ENCODE peak calls at places on chromosome 2, in nine cellular contexts. J is adipocyte; N is ELR; C is brain pericyte; Z is CD8-positive, alpha-beta T cell; D is endothelial cell of umbilical vein; T is stimulated activated CD4-positive, alpha-beta T cell treated with anti-CD3 and anti-CD28 coated beads, Interleukin-4, amount 100 ng/mL, for 4 hours; K is NCI-H345; A is NK-92 treated with Interleukin-12 subunit alpha and Interleukin-12 subunit beta, amount 100 ng/mL, for 24 hours. M is an unnamed sample.

GRCh38 chr2:217741381-217741955 is 261.3 kb downstream of the TNS1 start:
- DNase-seq in T (no peak), C (no peak), K (no peak), Z (no peak), J (no peak), N (no peak), A (no peak), D (no peak), M (no peak)

GRCh38 chr2:204452464-204453023 is 92.7 kb upstream of the PARD3B start:
- DNase-seq in J (peak), Z (no peak), C (peak), N (peak), D (peak), T (no peak), A (no peak), K (peak), M (no peak)

GRCh38 chr2:37527362-37527761 is 144.1 kb downstream of the CDC42EP3 start:
- DNase-seq in K (peak), J (no peak), Z (no peak), C (no peak), T (no peak), D (no peak), N (no peak), A (no peak), M (no peak)

GRCh38 chr2:197852127-197852526 is 47.7 kb downstream of the PLCL1 start:
- DNase-seq in A (no peak), J (no peak), T (no peak), D (no peak), Z (no peak), N (no peak), C (no peak), K (no peak), M (no peak)

GRCh38 chr2:234081970-234082822 is 31.7 kb downstream of the SPP2 start:
- DNase-seq in A (no peak), Z (no peak), C (no peak), N (no peak), K (peak), T (no peak), D (peak), J (no peak), M (no peak)

GRCh38 chr2:201572822-201573493 is 70.3 kb downstream of the TMEM237 start:
- DNase-seq in C (no peak), Z (no peak), D (no peak), K (no peak), N (no peak), J (no peak), T (no peak), A (no peak), M (no peak)

GRCh38 chr2:162914161-162914560 is 75.6 kb upstream of the KCNH7 start:
- DNase-seq in K (no peak), N (no peak), T (no peak), D (no peak), Z (no peak), J (no peak), C (no peak), A (no peak), M (no peak)

GRCh38 chr2:3959372-3959771 is 256.0 kb downstream of the DCDC2C start:
- DNase-seq in J (peak), Z (no peak), K (peak), D (peak), C (no peak), N (peak), T (no peak), A (no peak), M (no peak)

GRCh38 chr2:219769044-219770030 is 141.9 kb downstream of the SLC4A3 start:
- DNase-seq in K (no peak), A (no peak), C (no peak), N (no peak), D (no peak), J (peak), Z (no peak), T (no peak), M (no peak)

GRCh38 chr2:10345126-10345525 is 42.4 kb downstream of the HPCAL1 start:
- DNase-seq in Z (no peak), J (no peak), C (no peak), K (no peak), A (no peak), D (no peak), T (no peak), N (no peak), M (no peak)

GRCh38 chr2:23207871-23208270 is 177.1 kb upstream of the KLHL29 start:
- DNase-seq in N (no peak), A (no peak), J (no peak), K (no peak), Z (no peak), T (no peak), C (no peak), D (no peak), M (no peak)

GRCh38 chr2:40281021-40281940 is 170.6 kb downstream of the SLC8A1 start:
- DNase-seq in D (peak), N (peak), J (peak), T (no peak), Z (no peak), A (no peak), K (no peak), C (peak), M (no peak)

GRCh38 chr2:237129625-237130263 is 44.1 kb downstream of the COPS8 start:
- DNase-seq in K (no peak), A (no peak), C (no peak), T (no peak), N (no peak), Z (no peak), D (no peak), J (no peak), M (no peak)

GRCh38 chr2:73054980-73055379 is 16.5 kb downstream of the SFXN5 start:
- DNase-seq in Z (no peak), T (no peak), K (no peak), D (no peak), A (no peak), C (no peak), N (no peak), J (no peak), M (no peak)

GRCh38 chr2:161165266-161165665 is 5.0 kb downstream of the TANK start:
- DNase-seq in J (peak), K (no peak), Z (no peak), T (no peak), C (no peak), D (no peak), N (peak), A (no peak), M (no peak)

GRCh38 chr2:212979799-212980198 is 171.6 kb downstream of the IKZF2 start:
- DNase-seq in J (no peak), N (no peak), C (no peak), D (no peak), K (no peak), T (no peak), A (no peak), Z (no peak), M (no peak)

GRCh38 chr2:173205375-173205774 is 129.7 kb downstream of the MAP3K20 start:
- DNase-seq in T (no peak), N (no peak), K (no peak), Z (no peak), A (no peak), J (peak), C (no peak), D (no peak), M (no peak)

GRCh38 chr2:200354823-200355751 is 48.6 kb downstream of the SPATS2L start:
- DNase-seq in Z (no peak), J (no peak), T (no peak), A (no peak), K (peak), C (no peak), N (no peak), D (no peak), M (no peak)

GRCh38 chr2:10499911-10500521 is 51.9 kb upstream of the ODC1 start:
- DNase-seq in A (no peak), K (no peak), Z (no peak), J (no peak), C (no peak), N (no peak), T (no peak), D (no peak), M (no peak)

GRCh38 chr2:142880275-142880674 is 2.8 kb downstream of the KYNU start:
- DNase-seq in C (no peak), A (no peak), J (peak), N (peak), K (no peak), Z (no peak), D (no peak), T (no peak), M (no peak)

GRCh38 chr2:62939735-62940491 is 110.7 kb upstream of the OTX1 start:
- DNase-seq in J (peak), N (peak), D (no peak), C (no peak), Z (no peak), T (no peak), K (no peak), A (no peak), M (no peak)

GRCh38 chr2:212517693-212518092 is 20.9 kb downstream of the ERBB4 start:
- DNase-seq in N (no peak), D (no peak), T (no peak), J (peak), Z (no peak), C (no peak), A (no peak), K (no peak), M (no peak)

GRCh38 chr2:160394153-160394552 is 99.5 kb downstream of the RBMS1 start:
- DNase-seq in Z (no peak), D (no peak), C (no peak), A (no peak), T (no peak), N (peak), K (no peak), J (no peak), M (peak)

GRCh38 chr2:238100049-238100820 is at the start of gene ESPNL:
- DNase-seq in C (no peak), N (peak), Z (no peak), J (no peak), D (no peak), K (no peak), A (no peak), T (no peak), M (no peak)

GRCh38 chr2:235779444-235779896 is 285.6 kb downstream of the AGAP1 start:
- DNase-seq in C (no peak), J (peak), A (peak), K (peak), T (peak), D (peak), N (peak), Z (peak), M (peak)

GRCh38 chr2:20052872-20053281 is 1.4 kb upstream of the LAPTM4A start:
- DNase-seq in D (peak), K (peak), J (peak), C (no peak), A (no peak), Z (no peak), N (peak), T (no peak), M (no peak)

GRCh38 chr2:18446715-18447114 is 113.7 kb downstream of the RDH14 start:
- DNase-seq in Z (no peak), T (no peak), N (no peak), C (no peak), K (no peak), A (no peak), D (no peak), J (no peak), M (no peak)

GRCh38 chr2:204108301-204108700 is 171.7 kb downstream of the ICOS start:
- DNase-seq in Z (peak), K (peak), N (peak), A (peak), C (no peak), D (peak), J (peak), T (peak), M (peak)

GRCh38 chr2:39664898-39665591 is 672 bp upstream of the TMEM178A start:
- DNase-seq in N (no peak), C (no peak), T (no peak), J (no peak), K (no peak), D (no peak), A (no peak), Z (no peak), M (no peak)

GRCh38 chr2:226795281-226796011 is 4.2 kb downstream of the IRS1 start:
- DNase-seq in K (no peak), D (no peak), C (no peak), Z (no peak), T (no peak), N (peak), A (no peak), J (peak), M (no peak)

GRCh38 chr2:63665806-63666205 is 77.0 kb downstream of the MDH1 start:
- DNase-seq in J (peak), N (peak), C (no peak), A (no peak), Z (no peak), K (no peak), D (no peak), T (no peak), M (no peak)

GRCh38 chr2:234960091-234961088 is 8.6 kb downstream of the SH3BP4 start:
- DNase-seq in J (no peak), D (peak), A (no peak), N (peak), C (no peak), T (no peak), K (peak), Z (no peak), M (no peak)

GRCh38 chr2:30476636-30477035 is 29.6 kb downstream of the LCLAT1 start:
- DNase-seq in Z (no peak), K (no peak), J (no peak), N (no peak), C (no peak), T (no peak), A (no peak), D (no peak), M (no peak)

GRCh38 chr2:142112648-142113278 is 18.1 kb downstream of the LRP1B start:
- DNase-seq in C (peak), K (no peak), A (no peak), D (peak), N (peak), J (peak), T (no peak), Z (no peak), M (no peak)

GRCh38 chr2:15670981-15671380 is 79.3 kb downstream of the DDX1 start:
- DNase-seq in Z (no peak), J (no peak), K (no peak), T (no peak), D (no peak), C (no peak), N (no peak), A (no peak), M (no peak)

GRCh38 chr2:215451012-215451756 is 15.3 kb upstream of the FN1 start:
- DNase-seq in N (no peak), T (no peak), D (no peak), A (no peak), Z (no peak), C (no peak), K (no peak), J (no peak), M (no peak)

GRCh38 chr2:60717691-60718090 is 38.4 kb upstream of the PAPOLG start:
- DNase-seq in T (no peak), C (no peak), N (no peak), A (no peak), J (no peak), Z (no peak), D (no peak), K (no peak), M (no peak)

GRCh38 chr2:119422521-119422920 is 9.1 kb upstream of the TMEM37 start:
- DNase-seq in K (no peak), T (no peak), A (no peak), D (no peak), Z (no peak), C (no peak), N (no peak), J (no peak), M (no peak)